ENCODE peak calls at places on chromosomes 12 and 14, in six cellular contexts. One of them, this sample, is unnamed.

GRCh38 chr12:49505672-49506071 is 33.2 kb upstream of the KCNH3 start:
- DNase-seq in heart left ventricle: no peak
- DNase-seq in iris pigment epithelial cell: peak
- DNase-seq in NCI-H460: no peak
- DNase-seq in foreskin fibroblast: no peak
- DNase-seq in astrocyte of the cerebellum: no peak
- DNase-seq in this sample: no peak

GRCh38 chr14:26281280-26281998 is 316.4 kb downstream of the NOVA1 start:
- DNase-seq in foreskin fibroblast: peak
- DNase-seq in iris pigment epithelial cell: peak
- DNase-seq in NCI-H460: peak
- DNase-seq in heart left ventricle: no peak
- DNase-seq in astrocyte of the cerebellum: peak
- DNase-seq in this sample: no peak

GRCh38 chr14:91036741-91037469 is 23.5 kb downstream of the RPS6KA5 start:
- DNase-seq in foreskin fibroblast: no peak
- DNase-seq in iris pigment epithelial cell: no peak
- DNase-seq in NCI-H460: no peak
- DNase-seq in astrocyte of the cerebellum: no peak
- DNase-seq in heart left ventricle: no peak
- DNase-seq in this sample: no peak

GRCh38 chr12:124422570-124423523 is 128.0 kb downstream of the RFLNA start:
- DNase-seq in heart left ventricle: peak
- DNase-seq in iris pigment epithelial cell: peak
- DNase-seq in foreskin fibroblast: peak
- DNase-seq in astrocyte of the cerebellum: peak
- DNase-seq in NCI-H460: peak
- DNase-seq in this sample: peak

GRCh38 chr12:50151047-50151687 is 16.0 kb downstream of the CERS5 start:
- DNase-seq in astrocyte of the cerebellum: no peak
- DNase-seq in iris pigment epithelial cell: no peak
- DNase-seq in heart left ventricle: no peak
- DNase-seq in NCI-H460: no peak
- DNase-seq in foreskin fibroblast: no peak
- DNase-seq in this sample: no peak

GRCh38 chr12:75744607-75745256 is 233.3 kb upstream of the KRR1 start:
- DNase-seq in NCI-H460: no peak
- DNase-seq in iris pigment epithelial cell: no peak
- DNase-seq in heart left ventricle: no peak
- DNase-seq in foreskin fibroblast: no peak
- DNase-seq in astrocyte of the cerebellum: no peak
- DNase-seq in this sample: no peak

GRCh38 chr14:87805315-87805723 is 187.7 kb downstream of the GALC start:
- DNase-seq in heart left ventricle: no peak
- DNase-seq in astrocyte of the cerebellum: peak
- DNase-seq in iris pigment epithelial cell: no peak
- DNase-seq in NCI-H460: peak
- DNase-seq in foreskin fibroblast: no peak
- DNase-seq in this sample: peak

GRCh38 chr14:103209054-103209453 is 85.8 kb downstream of the TNFAIP2 start:
- DNase-seq in foreskin fibroblast: no peak
- DNase-seq in astrocyte of the cerebellum: no peak
- DNase-seq in heart left ventricle: no peak
- DNase-seq in NCI-H460: no peak
- DNase-seq in iris pigment epithelial cell: no peak
- DNase-seq in this sample: no peak

GRCh38 chr14:60981626-60982455 is 796 bp downstream of the SLC38A6 start:
- DNase-seq in NCI-H460: peak
- DNase-seq in foreskin fibroblast: peak
- DNase-seq in iris pigment epithelial cell: peak
- DNase-seq in astrocyte of the cerebellum: no peak
- DNase-seq in heart left ventricle: no peak
- DNase-seq in this sample: no peak

GRCh38 chr14:69525896-69526295 is 41.4 kb downstream of the PLEKHD1 start:
- DNase-seq in foreskin fibroblast: no peak
- DNase-seq in heart left ventricle: no peak
- DNase-seq in iris pigment epithelial cell: no peak
- DNase-seq in astrocyte of the cerebellum: no peak
- DNase-seq in NCI-H460: no peak
- DNase-seq in this sample: no peak

GRCh38 chr12:26746315-26746714 is 86.7 kb downstream of the ITPR2 start:
- DNase-seq in heart left ventricle: no peak
- DNase-seq in iris pigment epithelial cell: peak
- DNase-seq in foreskin fibroblast: peak
- DNase-seq in NCI-H460: no peak
- DNase-seq in astrocyte of the cerebellum: peak
- DNase-seq in this sample: no peak

GRCh38 chr12:75721790-75722189 is 210.4 kb upstream of the KRR1 start:
- DNase-seq in heart left ventricle: no peak
- DNase-seq in foreskin fibroblast: no peak
- DNase-seq in astrocyte of the cerebellum: no peak
- DNase-seq in NCI-H460: no peak
- DNase-seq in iris pigment epithelial cell: no peak
- DNase-seq in this sample: no peak

GRCh38 chr14:74508292-74508731 is 14.7 kb downstream of the ISCA2 start:
- DNase-seq in NCI-H460: no peak
- DNase-seq in iris pigment epithelial cell: no peak
- DNase-seq in heart left ventricle: peak
- DNase-seq in astrocyte of the cerebellum: no peak
- DNase-seq in foreskin fibroblast: no peak
- DNase-seq in this sample: no peak

GRCh38 chr14:43540948-43541347 is 966.1 kb downstream of the FSCB start:
- DNase-seq in astrocyte of the cerebellum: no peak
- DNase-seq in iris pigment epithelial cell: no peak
- DNase-seq in foreskin fibroblast: no peak
- DNase-seq in heart left ventricle: peak
- DNase-seq in NCI-H460: no peak
- DNase-seq in this sample: no peak

GRCh38 chr12:51678086-51678724 is 87.2 kb downstream of the SCN8A start:
- DNase-seq in iris pigment epithelial cell: peak
- DNase-seq in NCI-H460: peak
- DNase-seq in heart left ventricle: no peak
- DNase-seq in astrocyte of the cerebellum: peak
- DNase-seq in foreskin fibroblast: no peak
- DNase-seq in this sample: no peak